ENCODE peak calls at places on chromosomes 2 and 18, in ten cellular contexts. One of them, this sample, is unnamed.
A peak's percentile ranks its signal among the peaks of the same experiment; 100 is the strongest.

GRCh38 chr2:121858406-121858805 is 103.0 kb downstream of the TSN start:
- DNase-seq in lung: no peak
- DNase-seq in tibial artery: no peak
- DNase-seq in GM23248: peak; percentile 61
- DNase-seq in gastrocnemius medialis: no peak
- DNase-seq in MG63: no peak
- DNase-seq in aorta: no peak
- DNase-seq in naive thymus-derived CD4-positive, alpha-beta T cell: no peak
- DNase-seq in effector memory CD4-positive, alpha-beta T cell: no peak
- DNase-seq in endothelial cell of umbilical vein: no peak
- DNase-seq in this sample: peak; percentile 10

GRCh38 chr2:7165736-7166135 is 248.5 kb downstream of the RNF144A start:
- DNase-seq in lung: no peak
- DNase-seq in tibial artery: no peak
- DNase-seq in GM23248: peak; percentile 31
- DNase-seq in gastrocnemius medialis: no peak
- DNase-seq in MG63: peak; percentile 11
- DNase-seq in aorta: no peak
- DNase-seq in naive thymus-derived CD4-positive, alpha-beta T cell: no peak
- DNase-seq in effector memory CD4-positive, alpha-beta T cell: no peak
- DNase-seq in endothelial cell of umbilical vein: no peak
- DNase-seq in this sample: no peak

GRCh38 chr2:202790676-202791075 is 80.9 kb downstream of the ICA1L start:
- DNase-seq in lung: no peak
- DNase-seq in tibial artery: no peak
- DNase-seq in GM23248: no peak
- DNase-seq in gastrocnemius medialis: no peak
- DNase-seq in MG63: no peak
- DNase-seq in aorta: no peak
- DNase-seq in naive thymus-derived CD4-positive, alpha-beta T cell: no peak
- DNase-seq in effector memory CD4-positive, alpha-beta T cell: no peak
- DNase-seq in endothelial cell of umbilical vein: no peak
- DNase-seq in this sample: no peak

GRCh38 chr2:23585218-23585945 is 200.4 kb downstream of the KLHL29 start:
- DNase-seq in lung: no peak
- DNase-seq in tibial artery: no peak
- DNase-seq in GM23248: no peak
- DNase-seq in gastrocnemius medialis: no peak
- DNase-seq in MG63: no peak
- DNase-seq in aorta: peak; percentile 52
- DNase-seq in naive thymus-derived CD4-positive, alpha-beta T cell: no peak
- DNase-seq in effector memory CD4-positive, alpha-beta T cell: no peak
- DNase-seq in endothelial cell of umbilical vein: no peak
- DNase-seq in this sample: no peak

GRCh38 chr2:38603402-38604265 is 906 bp upstream of the HNRNPLL start:
- DNase-seq in lung: peak; percentile 80
- DNase-seq in tibial artery: peak; percentile 75
- DNase-seq in GM23248: peak; percentile 87
- DNase-seq in gastrocnemius medialis: peak; percentile 81
- DNase-seq in MG63: peak; percentile 78
- DNase-seq in aorta: peak; percentile 92
- DNase-seq in naive thymus-derived CD4-positive, alpha-beta T cell: peak; percentile 79
- DNase-seq in effector memory CD4-positive, alpha-beta T cell: peak; percentile 70
- DNase-seq in endothelial cell of umbilical vein: peak; percentile 85
- DNase-seq in this sample: peak; percentile 89

GRCh38 chr2:192146069-192147006 is 48.4 kb downstream of the TMEFF2 start:
- DNase-seq in lung: no peak
- DNase-seq in tibial artery: no peak
- DNase-seq in GM23248: peak; percentile 88
- DNase-seq in gastrocnemius medialis: no peak
- DNase-seq in MG63: no peak
- DNase-seq in aorta: no peak
- DNase-seq in naive thymus-derived CD4-positive, alpha-beta T cell: no peak
- DNase-seq in effector memory CD4-positive, alpha-beta T cell: no peak
- DNase-seq in endothelial cell of umbilical vein: peak; percentile 55
- DNase-seq in this sample: no peak

GRCh38 chr2:15733867-15734765 is 142.4 kb downstream of the DDX1 start:
- DNase-seq in lung: peak; percentile 42
- DNase-seq in tibial artery: no peak
- DNase-seq in GM23248: peak; percentile 33
- DNase-seq in gastrocnemius medialis: no peak
- DNase-seq in MG63: peak; percentile 79
- DNase-seq in aorta: no peak
- DNase-seq in naive thymus-derived CD4-positive, alpha-beta T cell: no peak
- DNase-seq in effector memory CD4-positive, alpha-beta T cell: no peak
- DNase-seq in endothelial cell of umbilical vein: peak; percentile 52
- DNase-seq in this sample: peak; percentile 29

GRCh38 chr18:11651899-11652298 is 37.2 kb upstream of the GNAL start:
- DNase-seq in lung: no peak
- DNase-seq in tibial artery: no peak
- DNase-seq in GM23248: no peak
- DNase-seq in gastrocnemius medialis: no peak
- DNase-seq in MG63: no peak
- DNase-seq in aorta: no peak
- DNase-seq in naive thymus-derived CD4-positive, alpha-beta T cell: no peak
- DNase-seq in effector memory CD4-positive, alpha-beta T cell: no peak
- DNase-seq in endothelial cell of umbilical vein: no peak
- DNase-seq in this sample: no peak

GRCh38 chr18:59273936-59274928 is 978 bp upstream of the RAX start:
- DNase-seq in lung: no peak
- DNase-seq in tibial artery: no peak
- DNase-seq in GM23248: no peak
- DNase-seq in gastrocnemius medialis: no peak
- DNase-seq in MG63: no peak
- DNase-seq in aorta: no peak
- DNase-seq in naive thymus-derived CD4-positive, alpha-beta T cell: no peak
- DNase-seq in effector memory CD4-positive, alpha-beta T cell: no peak
- DNase-seq in endothelial cell of umbilical vein: no peak
- DNase-seq in this sample: no peak
- H3K9me3 ChIP-seq in lung: peaks cover 11% of the 10 kb centered on the region
- H3K9me3 ChIP-seq in tibial artery: no peaks in the 10 kb centered on the region
- H3K9me3 ChIP-seq in GM23248: no peaks in the 10 kb centered on the region
- H3K9me3 ChIP-seq in gastrocnemius medialis: no peaks in the 10 kb centered on the region
- H3K9me3 ChIP-seq in MG63: no peaks in the 10 kb centered on the region
- H3K9me3 ChIP-seq in aorta: no peaks in the 10 kb centered on the region
- H3K9me3 ChIP-seq in naive thymus-derived CD4-positive, alpha-beta T cell: no peaks in the 10 kb centered on the region
- H3K9me3 ChIP-seq in effector memory CD4-positive, alpha-beta T cell: no peaks in the 10 kb centered on the region
- H3K9me3 ChIP-seq in endothelial cell of umbilical vein: no peaks in the 10 kb centered on the region
- H3K9me3 ChIP-seq in this sample: no peaks in the 10 kb centered on the region

GRCh38 chr2:13537771-13538349 is 821.1 kb downstream of the TRIB2 start:
- DNase-seq in lung: no peak
- DNase-seq in tibial artery: no peak
- DNase-seq in GM23248: no peak
- DNase-seq in gastrocnemius medialis: no peak
- DNase-seq in MG63: no peak
- DNase-seq in aorta: no peak
- DNase-seq in naive thymus-derived CD4-positive, alpha-beta T cell: no peak
- DNase-seq in effector memory CD4-positive, alpha-beta T cell: no peak
- DNase-seq in endothelial cell of umbilical vein: no peak
- DNase-seq in this sample: no peak

GRCh38 chr2:13542061-13542460 is 825.3 kb downstream of the TRIB2 start:
- DNase-seq in lung: no peak
- DNase-seq in tibial artery: no peak
- DNase-seq in GM23248: no peak
- DNase-seq in gastrocnemius medialis: no peak
- DNase-seq in MG63: no peak
- DNase-seq in aorta: no peak
- DNase-seq in naive thymus-derived CD4-positive, alpha-beta T cell: no peak
- DNase-seq in effector memory CD4-positive, alpha-beta T cell: no peak
- DNase-seq in endothelial cell of umbilical vein: no peak
- DNase-seq in this sample: no peak

GRCh38 chr2:13533524-13533922 is 816.8 kb downstream of the TRIB2 start:
- DNase-seq in lung: no peak
- DNase-seq in tibial artery: no peak
- DNase-seq in GM23248: no peak
- DNase-seq in gastrocnemius medialis: no peak
- DNase-seq in MG63: no peak
- DNase-seq in aorta: no peak
- DNase-seq in naive thymus-derived CD4-positive, alpha-beta T cell: no peak
- DNase-seq in effector memory CD4-positive, alpha-beta T cell: no peak
- DNase-seq in endothelial cell of umbilical vein: no peak
- DNase-seq in this sample: no peak

GRCh38 chr2:13542642-13543041 is 825.9 kb downstream of the TRIB2 start:
- DNase-seq in lung: no peak
- DNase-seq in tibial artery: no peak
- DNase-seq in GM23248: no peak
- DNase-seq in gastrocnemius medialis: no peak
- DNase-seq in MG63: no peak
- DNase-seq in aorta: no peak
- DNase-seq in naive thymus-derived CD4-positive, alpha-beta T cell: no peak
- DNase-seq in effector memory CD4-positive, alpha-beta T cell: no peak
- DNase-seq in endothelial cell of umbilical vein: no peak
- DNase-seq in this sample: no peak

DNA sequence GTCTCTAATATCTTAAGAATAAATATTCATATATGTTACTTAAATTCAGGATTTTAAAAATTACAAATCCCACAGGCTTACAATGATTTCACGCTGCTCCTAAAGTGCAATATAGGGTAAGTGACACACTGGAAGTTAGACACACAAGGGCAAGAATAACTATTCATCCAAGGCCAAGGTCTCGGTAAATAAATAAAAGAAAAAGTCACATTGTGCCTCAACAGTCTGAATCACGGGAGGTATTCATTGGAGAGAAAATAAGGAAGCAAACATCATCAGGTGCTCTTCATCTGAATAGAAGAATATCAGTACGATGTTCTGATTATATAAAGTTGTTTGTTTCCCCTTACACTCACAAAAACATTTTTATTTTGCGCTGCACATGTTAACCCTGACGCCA is 820.2 kb downstream of the TRIB2 start:
- DNase-seq in lung: no peak
- DNase-seq in tibial artery: no peak
- DNase-seq in GM23248: no peak
- DNase-seq in gastrocnemius medialis: no peak
- DNase-seq in MG63: no peak
- DNase-seq in aorta: no peak
- DNase-seq in naive thymus-derived CD4-positive, alpha-beta T cell: no peak
- DNase-seq in effector memory CD4-positive, alpha-beta T cell: no peak
- DNase-seq in endothelial cell of umbilical vein: no peak
- DNase-seq in this sample: no peak
- H3K9me3 ChIP-seq in lung: peaks cover 2% of the 10 kb centered on the region
- H3K9me3 ChIP-seq in tibial artery: no peaks in the 10 kb centered on the region
- H3K9me3 ChIP-seq in GM23248: no peaks in the 10 kb centered on the region
- H3K9me3 ChIP-seq in gastrocnemius medialis: no peaks in the 10 kb centered on the region
- H3K9me3 ChIP-seq in MG63: no peaks in the 10 kb centered on the region
- H3K9me3 ChIP-seq in aorta: no peaks in the 10 kb centered on the region
- H3K9me3 ChIP-seq in naive thymus-derived CD4-positive, alpha-beta T cell: no peaks in the 10 kb centered on the region
- H3K9me3 ChIP-seq in effector memory CD4-positive, alpha-beta T cell: no peaks in the 10 kb centered on the region
- H3K9me3 ChIP-seq in endothelial cell of umbilical vein: peaks cover 2% of the 10 kb centered on the region
- H3K9me3 ChIP-seq in this sample: no peaks in the 10 kb centered on the region

GRCh38 chr2:41496908-41497307 is 550.9 kb upstream of the PKDCC start:
- DNase-seq in lung: no peak
- DNase-seq in tibial artery: no peak
- DNase-seq in GM23248: no peak
- DNase-seq in gastrocnemius medialis: no peak
- DNase-seq in MG63: no peak
- DNase-seq in aorta: no peak
- DNase-seq in naive thymus-derived CD4-positive, alpha-beta T cell: no peak
- DNase-seq in effector memory CD4-positive, alpha-beta T cell: no peak
- DNase-seq in endothelial cell of umbilical vein: no peak
- DNase-seq in this sample: peak; percentile 60

GRCh38 chr2:41502752-41503151 is 545.1 kb upstream of the PKDCC start:
- DNase-seq in lung: no peak
- DNase-seq in tibial artery: no peak
- DNase-seq in GM23248: no peak
- DNase-seq in gastrocnemius medialis: no peak
- DNase-seq in MG63: no peak
- DNase-seq in aorta: no peak
- DNase-seq in naive thymus-derived CD4-positive, alpha-beta T cell: no peak
- DNase-seq in effector memory CD4-positive, alpha-beta T cell: no peak
- DNase-seq in endothelial cell of umbilical vein: no peak
- DNase-seq in this sample: no peak

GRCh38 chr2:41504532-41504931 is 543.3 kb upstream of the PKDCC start:
- DNase-seq in lung: no peak
- DNase-seq in tibial artery: no peak
- DNase-seq in GM23248: no peak
- DNase-seq in gastrocnemius medialis: no peak
- DNase-seq in MG63: no peak
- DNase-seq in aorta: no peak
- DNase-seq in naive thymus-derived CD4-positive, alpha-beta T cell: no peak
- DNase-seq in effector memory CD4-positive, alpha-beta T cell: no peak
- DNase-seq in endothelial cell of umbilical vein: no peak
- DNase-seq in this sample: no peak

GRCh38 chr2:41498791-41499190 is 549.0 kb upstream of the PKDCC start:
- DNase-seq in lung: no peak
- DNase-seq in tibial artery: no peak
- DNase-seq in GM23248: peak; percentile 0
- DNase-seq in gastrocnemius medialis: no peak
- DNase-seq in MG63: no peak
- DNase-seq in aorta: no peak
- DNase-seq in naive thymus-derived CD4-positive, alpha-beta T cell: no peak
- DNase-seq in effector memory CD4-positive, alpha-beta T cell: no peak
- DNase-seq in endothelial cell of umbilical vein: no peak
- DNase-seq in this sample: no peak

GRCh38 chr2:41500895-41501294 is 546.9 kb upstream of the PKDCC start:
- DNase-seq in lung: no peak
- DNase-seq in tibial artery: no peak
- DNase-seq in GM23248: no peak
- DNase-seq in gastrocnemius medialis: no peak
- DNase-seq in MG63: no peak
- DNase-seq in aorta: no peak
- DNase-seq in naive thymus-derived CD4-positive, alpha-beta T cell: no peak
- DNase-seq in effector memory CD4-positive, alpha-beta T cell: no peak
- DNase-seq in endothelial cell of umbilical vein: no peak
- DNase-seq in this sample: no peak
- H3K9me3 ChIP-seq in lung: peaks cover 12% of the 10 kb centered on the region
- H3K9me3 ChIP-seq in tibial artery: peaks cover 23% of the 10 kb centered on the region
- H3K9me3 ChIP-seq in GM23248: no peaks in the 10 kb centered on the region
- H3K9me3 ChIP-seq in gastrocnemius medialis: no peaks in the 10 kb centered on the region
- H3K9me3 ChIP-seq in MG63: peaks cover 3% of the 10 kb centered on the region
- H3K9me3 ChIP-seq in aorta: no peaks in the 10 kb centered on the region
- H3K9me3 ChIP-seq in naive thymus-derived CD4-positive, alpha-beta T cell: no peaks in the 10 kb centered on the region
- H3K9me3 ChIP-seq in effector memory CD4-positive, alpha-beta T cell: peaks cover 8% of the 10 kb centered on the region
- H3K9me3 ChIP-seq in endothelial cell of umbilical vein: no peaks in the 10 kb centered on the region
- H3K9me3 ChIP-seq in this sample: peaks cover 17% of the 10 kb centered on the region

GRCh38 chr18:14945286-14945685 is 197.3 kb downstream of the ANKRD30B start:
- DNase-seq in lung: no peak
- DNase-seq in tibial artery: no peak
- DNase-seq in GM23248: no peak
- DNase-seq in gastrocnemius medialis: no peak
- DNase-seq in MG63: no peak
- DNase-seq in aorta: no peak
- DNase-seq in naive thymus-derived CD4-positive, alpha-beta T cell: no peak
- DNase-seq in effector memory CD4-positive, alpha-beta T cell: no peak
- DNase-seq in endothelial cell of umbilical vein: no peak
- DNase-seq in this sample: no peak

GRCh38 chr18:14948163-14948540 is 200.2 kb downstream of the ANKRD30B start:
- DNase-seq in lung: no peak
- DNase-seq in tibial artery: no peak
- DNase-seq in GM23248: no peak
- DNase-seq in gastrocnemius medialis: no peak
- DNase-seq in MG63: no peak
- DNase-seq in aorta: no peak
- DNase-seq in naive thymus-derived CD4-positive, alpha-beta T cell: no peak
- DNase-seq in effector memory CD4-positive, alpha-beta T cell: no peak
- DNase-seq in endothelial cell of umbilical vein: no peak
- DNase-seq in this sample: no peak

GRCh38 chr18:14945984-14946383 is 198.0 kb downstream of the ANKRD30B start:
- DNase-seq in lung: no peak
- DNase-seq in tibial artery: no peak
- DNase-seq in GM23248: peak; percentile 6
- DNase-seq in gastrocnemius medialis: no peak
- DNase-seq in MG63: no peak
- DNase-seq in aorta: no peak
- DNase-seq in naive thymus-derived CD4-positive, alpha-beta T cell: no peak
- DNase-seq in effector memory CD4-positive, alpha-beta T cell: no peak
- DNase-seq in endothelial cell of umbilical vein: no peak
- DNase-seq in this sample: no peak

GRCh38 chr18:14949800-14950415 is 201.9 kb downstream of the ANKRD30B start:
- DNase-seq in lung: no peak
- DNase-seq in tibial artery: no peak
- DNase-seq in GM23248: no peak
- DNase-seq in gastrocnemius medialis: no peak
- DNase-seq in MG63: peak; percentile 57
- DNase-seq in aorta: no peak
- DNase-seq in naive thymus-derived CD4-positive, alpha-beta T cell: no peak
- DNase-seq in effector memory CD4-positive, alpha-beta T cell: no peak
- DNase-seq in endothelial cell of umbilical vein: no peak
- DNase-seq in this sample: no peak

DNA sequence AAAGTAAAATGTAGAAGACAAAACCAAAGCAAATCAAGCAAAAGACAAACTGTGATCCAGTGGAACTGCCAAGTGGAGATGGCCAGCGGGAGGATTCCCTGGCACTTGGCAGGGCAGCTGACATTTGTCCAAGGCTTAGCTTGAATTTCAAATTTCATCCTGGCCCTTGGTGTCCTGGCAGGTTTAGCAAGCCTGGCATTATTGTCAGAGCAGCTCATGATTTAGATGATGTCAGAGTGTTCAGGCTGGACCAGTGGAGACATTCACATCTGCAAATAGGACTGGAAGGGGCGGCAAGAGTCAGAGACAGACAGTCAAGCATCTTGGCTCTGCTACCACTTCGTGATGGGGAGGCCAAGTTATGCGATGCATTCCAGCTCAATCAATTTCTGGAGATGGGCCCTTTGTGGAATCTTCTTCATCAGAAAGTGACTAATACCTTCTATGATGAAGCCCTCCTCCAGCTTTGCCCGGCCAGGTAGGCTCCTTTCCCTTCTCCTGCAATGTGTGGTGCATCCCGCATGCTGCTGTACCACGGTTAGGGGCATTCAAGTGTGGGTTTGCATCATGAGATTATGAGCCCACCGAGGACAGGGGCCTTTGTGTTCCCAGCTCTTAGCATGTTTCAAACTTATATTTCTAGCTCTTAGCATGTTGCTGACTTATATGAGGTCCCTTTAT is 199.7 kb downstream of the ANKRD30B start:
- DNase-seq in lung: no peak
- DNase-seq in tibial artery: no peak
- DNase-seq in GM23248: no peak
- DNase-seq in gastrocnemius medialis: peak; percentile 28
- DNase-seq in MG63: peak; percentile 91
- DNase-seq in aorta: no peak
- DNase-seq in naive thymus-derived CD4-positive, alpha-beta T cell: no peak
- DNase-seq in effector memory CD4-positive, alpha-beta T cell: no peak
- DNase-seq in endothelial cell of umbilical vein: no peak
- DNase-seq in this sample: no peak
- H3K9me3 ChIP-seq in lung: no peaks in the 10 kb centered on the region
- H3K9me3 ChIP-seq in tibial artery: no peaks in the 10 kb centered on the region
- H3K9me3 ChIP-seq in GM23248: no peaks in the 10 kb centered on the region
- H3K9me3 ChIP-seq in gastrocnemius medialis: no peaks in the 10 kb centered on the region
- H3K9me3 ChIP-seq in MG63: no peaks in the 10 kb centered on the region
- H3K9me3 ChIP-seq in aorta: no peaks in the 10 kb centered on the region
- H3K9me3 ChIP-seq in naive thymus-derived CD4-positive, alpha-beta T cell: no peaks in the 10 kb centered on the region
- H3K9me3 ChIP-seq in effector memory CD4-positive, alpha-beta T cell: no peaks in the 10 kb centered on the region
- H3K9me3 ChIP-seq in endothelial cell of umbilical vein: no peaks in the 10 kb centered on the region
- H3K9me3 ChIP-seq in this sample: no peaks in the 10 kb centered on the region